ENCODE peak calls at places on chromosomes 2 and 18, in ten cellular contexts. One of them, this sample, is unnamed.

GRCh38 chr2:43021791-43022500 is 204.5 kb downstream of the ZFP36L2 start:
- DNase-seq in astrocyte of the spinal cord: no peak
- DNase-seq in endothelial cell: no peak
- DNase-seq in tibial artery: no peak
- DNase-seq in HepG2: peak
- DNase-seq in activated B cell treated with CpG ODN at 0.5 μM for 24 hours: no peak
- DNase-seq in lung: no peak
- DNase-seq in Panc1: no peak
- DNase-seq in IMR-90: no peak
- DNase-seq in cardiac muscle cell: no peak
- DNase-seq in this sample: no peak

GRCh38 chr2:64442801-64443429 is 11.0 kb upstream of the LGALSL start:
- DNase-seq in cardiac muscle cell: no peak
- DNase-seq in tibial artery: no peak
- DNase-seq in HepG2: no peak
- DNase-seq in IMR-90: no peak
- DNase-seq in lung: no peak
- DNase-seq in activated B cell treated with CpG ODN at 0.5 μM for 24 hours: no peak
- DNase-seq in endothelial cell: no peak
- DNase-seq in astrocyte of the spinal cord: no peak
- DNase-seq in Panc1: no peak
- DNase-seq in this sample: no peak

GRCh38 chr2:118310878-118311442 is 222.7 kb downstream of the INSIG2 start:
- DNase-seq in cardiac muscle cell: peak
- DNase-seq in astrocyte of the spinal cord: peak
- DNase-seq in activated B cell treated with CpG ODN at 0.5 μM for 24 hours: no peak
- DNase-seq in HepG2: no peak
- DNase-seq in Panc1: no peak
- DNase-seq in IMR-90: no peak
- DNase-seq in lung: no peak
- DNase-seq in tibial artery: no peak
- DNase-seq in endothelial cell: peak
- DNase-seq in this sample: no peak

GRCh38 chr2:204665244-204665643 is 120.0 kb downstream of the PARD3B start:
- DNase-seq in cardiac muscle cell: peak
- DNase-seq in astrocyte of the spinal cord: peak
- DNase-seq in Panc1: no peak
- DNase-seq in tibial artery: no peak
- DNase-seq in IMR-90: peak
- DNase-seq in lung: no peak
- DNase-seq in HepG2: peak
- DNase-seq in activated B cell treated with CpG ODN at 0.5 μM for 24 hours: no peak
- DNase-seq in endothelial cell: no peak
- DNase-seq in this sample: no peak

GRCh38 chr2:150681120-150681796 is 193.8 kb upstream of the RND3 start:
- DNase-seq in lung: no peak
- DNase-seq in activated B cell treated with CpG ODN at 0.5 μM for 24 hours: no peak
- DNase-seq in IMR-90: peak
- DNase-seq in Panc1: peak
- DNase-seq in HepG2: no peak
- DNase-seq in endothelial cell: no peak
- DNase-seq in astrocyte of the spinal cord: peak
- DNase-seq in cardiac muscle cell: peak
- DNase-seq in tibial artery: no peak
- DNase-seq in this sample: no peak

GRCh38 chr2:218289639-218290315 is 2.5 kb downstream of the TMBIM1 start:
- DNase-seq in activated B cell treated with CpG ODN at 0.5 μM for 24 hours: no peak
- DNase-seq in IMR-90: peak
- DNase-seq in Panc1: no peak
- DNase-seq in endothelial cell: no peak
- DNase-seq in lung: no peak
- DNase-seq in astrocyte of the spinal cord: peak
- DNase-seq in HepG2: peak
- DNase-seq in cardiac muscle cell: peak
- DNase-seq in tibial artery: peak
- DNase-seq in this sample: no peak

GRCh38 chr2:179850188-179850587 is 11.2 kb downstream of the ZNF385B start:
- DNase-seq in HepG2: peak
- DNase-seq in lung: no peak
- DNase-seq in astrocyte of the spinal cord: peak
- DNase-seq in IMR-90: peak
- DNase-seq in activated B cell treated with CpG ODN at 0.5 μM for 24 hours: no peak
- DNase-seq in cardiac muscle cell: peak
- DNase-seq in endothelial cell: no peak
- DNase-seq in Panc1: no peak
- DNase-seq in tibial artery: no peak
- DNase-seq in this sample: no peak

GRCh38 chr18:34947711-34948125 is 93.5 kb upstream of the MAPRE2 start:
- DNase-seq in IMR-90: peak
- DNase-seq in endothelial cell: no peak
- DNase-seq in HepG2: peak
- DNase-seq in astrocyte of the spinal cord: peak
- DNase-seq in lung: no peak
- DNase-seq in cardiac muscle cell: peak
- DNase-seq in tibial artery: no peak
- DNase-seq in activated B cell treated with CpG ODN at 0.5 μM for 24 hours: no peak
- DNase-seq in Panc1: no peak
- DNase-seq in this sample: no peak

GRCh38 chr2:164910091-164910899 is 45.0 kb downstream of the SLC38A11 start:
- DNase-seq in astrocyte of the spinal cord: peak
- DNase-seq in Panc1: no peak
- DNase-seq in tibial artery: no peak
- DNase-seq in endothelial cell: no peak
- DNase-seq in IMR-90: peak
- DNase-seq in cardiac muscle cell: no peak
- DNase-seq in HepG2: peak
- DNase-seq in lung: no peak
- DNase-seq in activated B cell treated with CpG ODN at 0.5 μM for 24 hours: no peak
- DNase-seq in this sample: no peak

GRCh38 chr2:164917296-164917903 is 37.9 kb downstream of the SLC38A11 start:
- DNase-seq in tibial artery: peak
- DNase-seq in astrocyte of the spinal cord: peak
- DNase-seq in HepG2: peak
- DNase-seq in cardiac muscle cell: peak
- DNase-seq in lung: peak
- DNase-seq in IMR-90: peak
- DNase-seq in Panc1: no peak
- DNase-seq in endothelial cell: peak
- DNase-seq in activated B cell treated with CpG ODN at 0.5 μM for 24 hours: no peak
- DNase-seq in this sample: no peak

GRCh38 chr2:164913011-164913410 is 42.3 kb downstream of the SLC38A11 start:
- DNase-seq in activated B cell treated with CpG ODN at 0.5 μM for 24 hours: no peak
- DNase-seq in astrocyte of the spinal cord: no peak
- DNase-seq in Panc1: no peak
- DNase-seq in lung: no peak
- DNase-seq in HepG2: no peak
- DNase-seq in endothelial cell: no peak
- DNase-seq in tibial artery: no peak
- DNase-seq in IMR-90: no peak
- DNase-seq in cardiac muscle cell: no peak
- DNase-seq in this sample: no peak

GRCh38 chr2:164911832-164912231 is 43.5 kb downstream of the SLC38A11 start:
- DNase-seq in astrocyte of the spinal cord: no peak
- DNase-seq in endothelial cell: no peak
- DNase-seq in tibial artery: no peak
- DNase-seq in cardiac muscle cell: no peak
- DNase-seq in Panc1: no peak
- DNase-seq in HepG2: peak
- DNase-seq in activated B cell treated with CpG ODN at 0.5 μM for 24 hours: no peak
- DNase-seq in lung: no peak
- DNase-seq in IMR-90: no peak
- DNase-seq in this sample: no peak

GRCh38 chr2:164913640-164914346 is 41.5 kb downstream of the SLC38A11 start:
- DNase-seq in tibial artery: no peak
- DNase-seq in Panc1: no peak
- DNase-seq in astrocyte of the spinal cord: peak
- DNase-seq in endothelial cell: no peak
- DNase-seq in activated B cell treated with CpG ODN at 0.5 μM for 24 hours: no peak
- DNase-seq in lung: no peak
- DNase-seq in IMR-90: peak
- DNase-seq in cardiac muscle cell: peak
- DNase-seq in HepG2: peak
- DNase-seq in this sample: no peak
- TF ChIP-seq CTCF in tibial artery: peak
- TF ChIP-seq CTCF in Panc1: peak
- TF ChIP-seq CTCF in astrocyte of the spinal cord: peak
- TF ChIP-seq CTCF in endothelial cell: no peak
- TF ChIP-seq CTCF in activated B cell treated with CpG ODN at 0.5 μM for 24 hours: peak
- TF ChIP-seq CTCF in lung: no peak
- TF ChIP-seq CTCF in IMR-90: peak
- TF ChIP-seq CTCF in cardiac muscle cell: peak
- TF ChIP-seq CTCF in HepG2: peak
- TF ChIP-seq CTCF in this sample: peak

DNA sequence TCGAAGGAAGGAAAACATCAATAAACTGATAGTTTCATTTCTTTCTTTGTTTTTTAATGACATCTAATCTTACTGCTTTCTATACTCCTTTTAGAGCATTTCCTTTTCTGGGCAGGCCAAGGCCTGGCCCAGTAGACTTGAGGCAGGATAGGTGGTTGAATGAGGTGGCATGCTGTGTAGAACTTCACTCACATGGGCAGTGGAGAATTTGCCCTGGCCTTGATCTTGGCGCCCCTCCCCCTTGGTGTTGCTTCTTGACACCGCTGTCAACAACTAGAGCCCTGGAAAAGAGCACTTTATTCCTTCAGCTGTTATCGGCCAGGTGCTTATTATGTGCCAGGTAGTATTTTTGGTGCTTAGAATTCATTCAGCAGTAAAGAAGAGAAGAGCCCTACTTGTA is 37.4 kb downstream of the XRCC5 start:
- DNase-seq in HepG2: no peak
- DNase-seq in Panc1: no peak
- DNase-seq in endothelial cell: no peak
- DNase-seq in tibial artery: no peak
- DNase-seq in cardiac muscle cell: no peak
- DNase-seq in IMR-90: no peak
- DNase-seq in astrocyte of the spinal cord: no peak
- DNase-seq in lung: no peak
- DNase-seq in activated B cell treated with CpG ODN at 0.5 μM for 24 hours: no peak
- DNase-seq in this sample: no peak
- TF ChIP-seq CTCF in HepG2: no peak
- TF ChIP-seq CTCF in Panc1: no peak
- TF ChIP-seq CTCF in endothelial cell: no peak
- TF ChIP-seq CTCF in tibial artery: no peak
- TF ChIP-seq CTCF in cardiac muscle cell: no peak
- TF ChIP-seq CTCF in IMR-90: no peak
- TF ChIP-seq CTCF in astrocyte of the spinal cord: no peak
- TF ChIP-seq CTCF in lung: no peak
- TF ChIP-seq CTCF in activated B cell treated with CpG ODN at 0.5 μM for 24 hours: no peak
- TF ChIP-seq CTCF in this sample: no peak

GRCh38 chr18:712401-713134 is at the start of gene ENOSF1:
- DNase-seq in astrocyte of the spinal cord: peak
- DNase-seq in HepG2: peak
- DNase-seq in Panc1: peak
- DNase-seq in IMR-90: peak
- DNase-seq in cardiac muscle cell: peak
- DNase-seq in endothelial cell: peak
- DNase-seq in tibial artery: peak
- DNase-seq in activated B cell treated with CpG ODN at 0.5 μM for 24 hours: peak
- DNase-seq in lung: peak
- DNase-seq in this sample: peak

GRCh38 chr18:713135-713490 is 683 bp upstream of the ENOSF1 start:
- DNase-seq in HepG2: no peak
- DNase-seq in IMR-90: no peak
- DNase-seq in tibial artery: no peak
- DNase-seq in Panc1: no peak
- DNase-seq in endothelial cell: peak
- DNase-seq in lung: no peak
- DNase-seq in cardiac muscle cell: no peak
- DNase-seq in astrocyte of the spinal cord: no peak
- DNase-seq in activated B cell treated with CpG ODN at 0.5 μM for 24 hours: no peak
- DNase-seq in this sample: peak

GRCh38 chr18:711330-711692 is 1.1 kb downstream of the ENOSF1 start:
- DNase-seq in IMR-90: no peak
- DNase-seq in endothelial cell: no peak
- DNase-seq in Panc1: no peak
- DNase-seq in tibial artery: no peak
- DNase-seq in HepG2: no peak
- DNase-seq in astrocyte of the spinal cord: no peak
- DNase-seq in cardiac muscle cell: no peak
- DNase-seq in activated B cell treated with CpG ODN at 0.5 μM for 24 hours: no peak
- DNase-seq in lung: no peak
- DNase-seq in this sample: no peak

GRCh38 chr18:710418-711300 is 1.8 kb downstream of the ENOSF1 start:
- DNase-seq in HepG2: no peak
- DNase-seq in cardiac muscle cell: no peak
- DNase-seq in lung: no peak
- DNase-seq in Panc1: no peak
- DNase-seq in tibial artery: no peak
- DNase-seq in endothelial cell: no peak
- DNase-seq in IMR-90: no peak
- DNase-seq in astrocyte of the spinal cord: no peak
- DNase-seq in activated B cell treated with CpG ODN at 0.5 μM for 24 hours: no peak
- DNase-seq in this sample: peak

DNA sequence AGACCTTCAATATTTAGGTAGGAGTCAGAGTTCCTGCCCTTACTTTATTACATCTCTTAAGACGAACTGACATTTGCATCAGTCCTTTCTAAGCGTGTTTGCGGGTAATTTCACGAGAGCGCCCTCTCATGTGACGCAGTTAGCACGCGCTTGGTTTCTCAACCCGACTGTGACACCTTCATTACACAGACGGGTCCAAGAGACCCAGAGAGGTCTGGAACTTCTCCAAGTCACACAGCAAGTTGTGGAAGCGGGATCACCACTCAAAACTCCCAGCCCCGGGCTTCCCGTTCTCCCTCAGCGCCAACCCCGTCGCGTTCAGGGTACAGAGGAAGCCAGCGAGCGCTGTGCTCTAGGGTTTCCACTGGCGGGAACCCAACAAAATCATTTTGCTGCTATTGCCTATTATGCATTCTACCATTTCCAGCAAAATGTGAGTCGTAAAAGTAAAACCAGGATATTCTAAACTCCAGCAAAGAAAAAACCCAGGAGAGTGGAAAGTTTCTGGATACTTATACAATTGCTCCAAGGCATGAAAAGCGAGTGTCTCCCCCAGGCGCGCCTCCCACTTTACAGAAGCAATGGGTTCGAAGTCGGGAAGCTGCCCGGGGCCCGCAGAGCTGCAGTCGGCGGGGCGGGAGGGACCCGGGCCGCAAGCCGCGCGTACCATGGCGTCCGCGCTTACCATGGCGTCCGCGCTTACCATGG is 583 bp downstream of the ENOSF1 start:
- DNase-seq in cardiac muscle cell: peak
- DNase-seq in lung: peak
- DNase-seq in astrocyte of the spinal cord: peak
- DNase-seq in activated B cell treated with CpG ODN at 0.5 μM for 24 hours: peak
- DNase-seq in Panc1: peak
- DNase-seq in tibial artery: peak
- DNase-seq in IMR-90: peak
- DNase-seq in endothelial cell: peak
- DNase-seq in HepG2: peak
- DNase-seq in this sample: peak
- TF ChIP-seq CTCF in cardiac muscle cell: no peak
- TF ChIP-seq CTCF in lung: no peak
- TF ChIP-seq CTCF in astrocyte of the spinal cord: peak
- TF ChIP-seq CTCF in activated B cell treated with CpG ODN at 0.5 μM for 24 hours: no peak
- TF ChIP-seq CTCF in Panc1: no peak
- TF ChIP-seq CTCF in tibial artery: no peak
- TF ChIP-seq CTCF in IMR-90: peak
- TF ChIP-seq CTCF in endothelial cell: no peak
- TF ChIP-seq CTCF in HepG2: peak
- TF ChIP-seq CTCF in this sample: no peak

DNA sequence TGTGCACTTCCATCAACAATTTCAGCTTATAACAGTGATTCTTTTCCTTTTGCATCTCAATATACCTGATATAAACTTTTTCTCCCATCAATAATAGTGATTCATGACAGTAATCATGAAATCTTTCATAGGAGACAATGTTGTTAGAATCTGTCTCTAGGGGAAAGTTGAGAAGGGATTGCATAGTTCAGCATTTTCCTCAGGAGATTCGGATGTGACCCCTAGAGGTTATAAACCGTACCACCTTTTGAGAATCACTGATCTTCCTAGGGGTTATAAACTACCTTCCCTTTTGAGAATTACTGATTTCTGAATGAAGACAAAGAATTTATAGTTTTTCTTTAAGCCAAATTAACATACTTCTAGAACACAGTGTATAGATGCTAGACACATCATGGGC is 53.0 kb upstream of the GALNT3 start:
- DNase-seq in astrocyte of the spinal cord: no peak
- DNase-seq in endothelial cell: no peak
- DNase-seq in tibial artery: no peak
- DNase-seq in HepG2: no peak
- DNase-seq in activated B cell treated with CpG ODN at 0.5 μM for 24 hours: no peak
- DNase-seq in lung: no peak
- DNase-seq in IMR-90: no peak
- DNase-seq in Panc1: no peak
- DNase-seq in cardiac muscle cell: no peak
- DNase-seq in this sample: no peak
- TF ChIP-seq CTCF in astrocyte of the spinal cord: no peak
- TF ChIP-seq CTCF in endothelial cell: no peak
- TF ChIP-seq CTCF in tibial artery: no peak
- TF ChIP-seq CTCF in HepG2: no peak
- TF ChIP-seq CTCF in activated B cell treated with CpG ODN at 0.5 μM for 24 hours: no peak
- TF ChIP-seq CTCF in lung: no peak
- TF ChIP-seq CTCF in IMR-90: no peak
- TF ChIP-seq CTCF in Panc1: no peak
- TF ChIP-seq CTCF in cardiac muscle cell: no peak
- TF ChIP-seq CTCF in this sample: no peak